ENCODE peak calls at places on chromosomes 11 and 22, in seven cellular contexts. One of them, this sample, is unnamed.

GRCh38 chr11:34655335-34656008 is 34.6 kb downstream of the EHF start:
- DNase-seq in activated naive CD4-positive, alpha-beta T cell treated with Interleukin-2 at 50 U/mL for 16 hours: no peak
- DNase-seq in heart right ventricle: no peak
- DNase-seq in left cardiac atrium: no peak
- DNase-seq in NAMALWA: no peak
- DNase-seq in stimulated activated effector memory CD8-positive, alpha-beta T cell treated with anti-CD3 and anti-CD28 coated beads, Interleukin-12 subunit alpha, Interleukin-12 subunit beta, amount 100 ng/mL, for 72 hours: no peak
- DNase-seq in sigmoid colon: no peak
- DNase-seq in this sample: peak

GRCh38 chr22:21698430-21699329 is 32.9 kb downstream of the PPIL2 start:
- DNase-seq in activated naive CD4-positive, alpha-beta T cell treated with Interleukin-2 at 50 U/mL for 16 hours: no peak
- DNase-seq in heart right ventricle: peak
- DNase-seq in left cardiac atrium: peak
- DNase-seq in NAMALWA: no peak
- DNase-seq in stimulated activated effector memory CD8-positive, alpha-beta T cell treated with anti-CD3 and anti-CD28 coated beads, Interleukin-12 subunit alpha, Interleukin-12 subunit beta, amount 100 ng/mL, for 72 hours: no peak
- DNase-seq in sigmoid colon: no peak
- DNase-seq in this sample: no peak

GRCh38 chr11:58927393-58928081 is 11.8 kb upstream of the GLYATL1 start:
- DNase-seq in activated naive CD4-positive, alpha-beta T cell treated with Interleukin-2 at 50 U/mL for 16 hours: no peak
- DNase-seq in heart right ventricle: peak
- DNase-seq in left cardiac atrium: peak
- DNase-seq in NAMALWA: peak
- DNase-seq in stimulated activated effector memory CD8-positive, alpha-beta T cell treated with anti-CD3 and anti-CD28 coated beads, Interleukin-12 subunit alpha, Interleukin-12 subunit beta, amount 100 ng/mL, for 72 hours: no peak
- DNase-seq in sigmoid colon: no peak
- DNase-seq in this sample: no peak

GRCh38 chr11:102451693-102452460 is 688 bp downstream of the TMEM123 start:
- DNase-seq in activated naive CD4-positive, alpha-beta T cell treated with Interleukin-2 at 50 U/mL for 16 hours: peak
- DNase-seq in heart right ventricle: peak
- DNase-seq in left cardiac atrium: peak
- DNase-seq in NAMALWA: peak
- DNase-seq in stimulated activated effector memory CD8-positive, alpha-beta T cell treated with anti-CD3 and anti-CD28 coated beads, Interleukin-12 subunit alpha, Interleukin-12 subunit beta, amount 100 ng/mL, for 72 hours: peak
- DNase-seq in sigmoid colon: peak
- DNase-seq in this sample: peak

GRCh38 chr22:46376096-46376495 is 40.6 kb downstream of the TRMU start:
- DNase-seq in activated naive CD4-positive, alpha-beta T cell treated with Interleukin-2 at 50 U/mL for 16 hours: no peak
- DNase-seq in heart right ventricle: no peak
- DNase-seq in left cardiac atrium: no peak
- DNase-seq in NAMALWA: no peak
- DNase-seq in stimulated activated effector memory CD8-positive, alpha-beta T cell treated with anti-CD3 and anti-CD28 coated beads, Interleukin-12 subunit alpha, Interleukin-12 subunit beta, amount 100 ng/mL, for 72 hours: no peak
- DNase-seq in sigmoid colon: no peak
- DNase-seq in this sample: no peak

GRCh38 chr11:44526438-44526837 is 39.0 kb upstream of the CD82 start:
- DNase-seq in activated naive CD4-positive, alpha-beta T cell treated with Interleukin-2 at 50 U/mL for 16 hours: no peak
- DNase-seq in heart right ventricle: no peak
- DNase-seq in left cardiac atrium: no peak
- DNase-seq in NAMALWA: no peak
- DNase-seq in stimulated activated effector memory CD8-positive, alpha-beta T cell treated with anti-CD3 and anti-CD28 coated beads, Interleukin-12 subunit alpha, Interleukin-12 subunit beta, amount 100 ng/mL, for 72 hours: no peak
- DNase-seq in sigmoid colon: no peak
- DNase-seq in this sample: no peak

GRCh38 chr22:19879996-19880785 is 25.5 kb upstream of the GNB1L start:
- DNase-seq in activated naive CD4-positive, alpha-beta T cell treated with Interleukin-2 at 50 U/mL for 16 hours: no peak
- DNase-seq in heart right ventricle: no peak
- DNase-seq in left cardiac atrium: peak
- DNase-seq in NAMALWA: no peak
- DNase-seq in stimulated activated effector memory CD8-positive, alpha-beta T cell treated with anti-CD3 and anti-CD28 coated beads, Interleukin-12 subunit alpha, Interleukin-12 subunit beta, amount 100 ng/mL, for 72 hours: no peak
- DNase-seq in sigmoid colon: peak
- DNase-seq in this sample: no peak

GRCh38 chr22:46084376-46084775 is 66.0 kb upstream of the PPARA start:
- DNase-seq in activated naive CD4-positive, alpha-beta T cell treated with Interleukin-2 at 50 U/mL for 16 hours: no peak
- DNase-seq in heart right ventricle: peak
- DNase-seq in left cardiac atrium: peak
- DNase-seq in NAMALWA: no peak
- DNase-seq in stimulated activated effector memory CD8-positive, alpha-beta T cell treated with anti-CD3 and anti-CD28 coated beads, Interleukin-12 subunit alpha, Interleukin-12 subunit beta, amount 100 ng/mL, for 72 hours: no peak
- DNase-seq in sigmoid colon: no peak
- DNase-seq in this sample: no peak

GRCh38 chr11:64103377-64103985 is 62.4 kb downstream of the MACROD1 start:
- DNase-seq in activated naive CD4-positive, alpha-beta T cell treated with Interleukin-2 at 50 U/mL for 16 hours: no peak
- DNase-seq in heart right ventricle: no peak
- DNase-seq in left cardiac atrium: no peak
- DNase-seq in NAMALWA: no peak
- DNase-seq in stimulated activated effector memory CD8-positive, alpha-beta T cell treated with anti-CD3 and anti-CD28 coated beads, Interleukin-12 subunit alpha, Interleukin-12 subunit beta, amount 100 ng/mL, for 72 hours: no peak
- DNase-seq in sigmoid colon: no peak
- DNase-seq in this sample: no peak

GRCh38 chr11:132466983-132467382 is 1065.3 kb downstream of the OPCML start:
- DNase-seq in activated naive CD4-positive, alpha-beta T cell treated with Interleukin-2 at 50 U/mL for 16 hours: no peak
- DNase-seq in heart right ventricle: no peak
- DNase-seq in left cardiac atrium: no peak
- DNase-seq in NAMALWA: no peak
- DNase-seq in stimulated activated effector memory CD8-positive, alpha-beta T cell treated with anti-CD3 and anti-CD28 coated beads, Interleukin-12 subunit alpha, Interleukin-12 subunit beta, amount 100 ng/mL, for 72 hours: no peak
- DNase-seq in sigmoid colon: no peak
- DNase-seq in this sample: no peak

GRCh38 chr11:4118107-4118506 is 23.5 kb downstream of the RRM1 start:
- DNase-seq in activated naive CD4-positive, alpha-beta T cell treated with Interleukin-2 at 50 U/mL for 16 hours: no peak
- DNase-seq in heart right ventricle: no peak
- DNase-seq in left cardiac atrium: no peak
- DNase-seq in NAMALWA: no peak
- DNase-seq in stimulated activated effector memory CD8-positive, alpha-beta T cell treated with anti-CD3 and anti-CD28 coated beads, Interleukin-12 subunit alpha, Interleukin-12 subunit beta, amount 100 ng/mL, for 72 hours: no peak
- DNase-seq in sigmoid colon: no peak
- DNase-seq in this sample: peak

GRCh38 chr11:122101625-122102291 is 14.3 kb downstream of the BLID start:
- DNase-seq in activated naive CD4-positive, alpha-beta T cell treated with Interleukin-2 at 50 U/mL for 16 hours: no peak
- DNase-seq in heart right ventricle: peak
- DNase-seq in left cardiac atrium: peak
- DNase-seq in NAMALWA: no peak
- DNase-seq in stimulated activated effector memory CD8-positive, alpha-beta T cell treated with anti-CD3 and anti-CD28 coated beads, Interleukin-12 subunit alpha, Interleukin-12 subunit beta, amount 100 ng/mL, for 72 hours: no peak
- DNase-seq in sigmoid colon: peak
- DNase-seq in this sample: peak

GRCh38 chr22:48881326-48881980 is 946.2 kb downstream of the BRD1 start:
- DNase-seq in activated naive CD4-positive, alpha-beta T cell treated with Interleukin-2 at 50 U/mL for 16 hours: no peak
- DNase-seq in heart right ventricle: no peak
- DNase-seq in left cardiac atrium: no peak
- DNase-seq in NAMALWA: no peak
- DNase-seq in stimulated activated effector memory CD8-positive, alpha-beta T cell treated with anti-CD3 and anti-CD28 coated beads, Interleukin-12 subunit alpha, Interleukin-12 subunit beta, amount 100 ng/mL, for 72 hours: no peak
- DNase-seq in sigmoid colon: peak
- DNase-seq in this sample: no peak

GRCh38 chr11:2805388-2806057 is 80.1 kb downstream of the CDKN1C start:
- DNase-seq in activated naive CD4-positive, alpha-beta T cell treated with Interleukin-2 at 50 U/mL for 16 hours: no peak
- DNase-seq in heart right ventricle: no peak
- DNase-seq in left cardiac atrium: peak
- DNase-seq in NAMALWA: no peak
- DNase-seq in stimulated activated effector memory CD8-positive, alpha-beta T cell treated with anti-CD3 and anti-CD28 coated beads, Interleukin-12 subunit alpha, Interleukin-12 subunit beta, amount 100 ng/mL, for 72 hours: no peak
- DNase-seq in sigmoid colon: peak
- DNase-seq in this sample: no peak

GRCh38 chr11:13384837-13385417 is 78.1 kb downstream of the BTBD10 start:
- DNase-seq in activated naive CD4-positive, alpha-beta T cell treated with Interleukin-2 at 50 U/mL for 16 hours: no peak
- DNase-seq in heart right ventricle: no peak
- DNase-seq in left cardiac atrium: no peak
- DNase-seq in NAMALWA: peak
- DNase-seq in stimulated activated effector memory CD8-positive, alpha-beta T cell treated with anti-CD3 and anti-CD28 coated beads, Interleukin-12 subunit alpha, Interleukin-12 subunit beta, amount 100 ng/mL, for 72 hours: peak
- DNase-seq in sigmoid colon: no peak
- DNase-seq in this sample: peak

GRCh38 chr11:71563401-71563800 is 2.0 kb upstream of the KRTAP5-10 start:
- DNase-seq in activated naive CD4-positive, alpha-beta T cell treated with Interleukin-2 at 50 U/mL for 16 hours: peak
- DNase-seq in heart right ventricle: no peak
- DNase-seq in left cardiac atrium: no peak
- DNase-seq in NAMALWA: peak
- DNase-seq in stimulated activated effector memory CD8-positive, alpha-beta T cell treated with anti-CD3 and anti-CD28 coated beads, Interleukin-12 subunit alpha, Interleukin-12 subunit beta, amount 100 ng/mL, for 72 hours: no peak
- DNase-seq in sigmoid colon: no peak
- DNase-seq in this sample: peak